ENCODE peak calls at places on chromosome 11, in four cellular contexts. One of them, this sample, is unnamed.

GRCh38 chr11:125036933-125037332 is 26.2 kb upstream of the SLC37A2 start:
- DNase-seq in HCT116: no peak
- DNase-seq in GM12878: no peak
- DNase-seq in H1: no peak
- DNase-seq in this sample: peak

GRCh38 chr11:133388975-133389568 is 143.2 kb downstream of the OPCML start:
- DNase-seq in HCT116: no peak
- DNase-seq in GM12878: peak
- DNase-seq in H1: no peak
- DNase-seq in this sample: no peak

GRCh38 chr11:103682318-103683184 is 353.9 kb upstream of the DDI1 start:
- DNase-seq in HCT116: peak
- DNase-seq in GM12878: peak
- DNase-seq in H1: peak
- DNase-seq in this sample: peak

GRCh38 chr11:73951797-73952196 is 971 bp downstream of the DNAJB13 start:
- DNase-seq in HCT116: no peak
- DNase-seq in GM12878: no peak
- DNase-seq in H1: no peak
- DNase-seq in this sample: no peak

GRCh38 chr11:113134605-113135004 is 173.4 kb downstream of the NCAM1 start:
- DNase-seq in HCT116: no peak
- DNase-seq in GM12878: no peak
- DNase-seq in H1: no peak
- DNase-seq in this sample: no peak

GRCh38 chr11:124384399-124384798 is at the start of gene OR8B2:
- DNase-seq in HCT116: no peak
- DNase-seq in GM12878: no peak
- DNase-seq in H1: no peak
- DNase-seq in this sample: no peak

GRCh38 chr11:38100836-38101235 is 1502.8 kb upstream of the RAG2 start:
- DNase-seq in HCT116: no peak
- DNase-seq in GM12878: no peak
- DNase-seq in H1: no peak
- DNase-seq in this sample: no peak

GRCh38 chr11:13664351-13664750 is 4.1 kb upstream of the FAR1 start:
- DNase-seq in HCT116: no peak
- DNase-seq in GM12878: no peak
- DNase-seq in H1: no peak
- DNase-seq in this sample: no peak

GRCh38 chr11:46663277-46663940 is 37.0 kb downstream of the ARHGAP1 start:
- DNase-seq in HCT116: no peak
- DNase-seq in GM12878: no peak
- DNase-seq in H1: no peak
- DNase-seq in this sample: no peak

GRCh38 chr11:46658259-46658658 is 40.9 kb downstream of the ATG13 start:
- DNase-seq in HCT116: no peak
- DNase-seq in GM12878: no peak
- DNase-seq in H1: no peak
- DNase-seq in this sample: no peak

GRCh38 chr11:46661836-46662235 is 38.6 kb downstream of the ARHGAP1 start:
- DNase-seq in HCT116: no peak
- DNase-seq in GM12878: no peak
- DNase-seq in H1: no peak
- DNase-seq in this sample: no peak

GRCh38 chr11:46657186-46657585 is 39.8 kb downstream of the ATG13 start:
- DNase-seq in HCT116: no peak
- DNase-seq in GM12878: no peak
- DNase-seq in H1: no peak
- DNase-seq in this sample: no peak

GRCh38 chr11:46659908-46660307 is 40.5 kb downstream of the ARHGAP1 start:
- DNase-seq in HCT116: no peak
- DNase-seq in GM12878: no peak
- DNase-seq in H1: no peak
- DNase-seq in this sample: no peak
- TF ChIP-seq JUND in HCT116: no peak
- TF ChIP-seq JUND in GM12878: no peak
- TF ChIP-seq JUND in H1: no peak
- TF ChIP-seq JUND in this sample: no peak

DNA sequence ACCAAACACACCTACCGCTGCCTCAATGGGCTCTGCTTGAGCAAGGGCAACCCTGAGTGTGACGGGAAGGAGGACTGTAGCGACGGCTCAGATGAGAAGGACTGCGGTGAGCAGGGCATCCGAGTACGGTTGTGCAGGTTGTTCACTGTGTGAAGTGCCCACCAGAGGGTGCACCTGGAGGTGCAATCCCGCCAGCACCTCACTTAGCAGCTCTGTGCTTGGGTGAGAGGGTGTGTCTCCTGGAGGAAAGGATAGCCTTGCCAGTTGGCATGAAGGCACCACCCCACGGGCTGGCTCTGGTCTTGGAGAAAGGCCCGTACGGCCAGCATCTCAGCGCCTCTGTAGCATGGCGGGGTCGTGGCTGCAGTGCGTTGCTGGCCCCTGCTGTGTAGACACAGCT is 39.4 kb downstream of the ST14 start:
- DNase-seq in HCT116: no peak
- DNase-seq in GM12878: no peak
- DNase-seq in H1: no peak
- DNase-seq in this sample: no peak
- TF ChIP-seq JUND in HCT116: no peak
- TF ChIP-seq JUND in GM12878: no peak
- TF ChIP-seq JUND in H1: no peak
- TF ChIP-seq JUND in this sample: no peak

DNA sequence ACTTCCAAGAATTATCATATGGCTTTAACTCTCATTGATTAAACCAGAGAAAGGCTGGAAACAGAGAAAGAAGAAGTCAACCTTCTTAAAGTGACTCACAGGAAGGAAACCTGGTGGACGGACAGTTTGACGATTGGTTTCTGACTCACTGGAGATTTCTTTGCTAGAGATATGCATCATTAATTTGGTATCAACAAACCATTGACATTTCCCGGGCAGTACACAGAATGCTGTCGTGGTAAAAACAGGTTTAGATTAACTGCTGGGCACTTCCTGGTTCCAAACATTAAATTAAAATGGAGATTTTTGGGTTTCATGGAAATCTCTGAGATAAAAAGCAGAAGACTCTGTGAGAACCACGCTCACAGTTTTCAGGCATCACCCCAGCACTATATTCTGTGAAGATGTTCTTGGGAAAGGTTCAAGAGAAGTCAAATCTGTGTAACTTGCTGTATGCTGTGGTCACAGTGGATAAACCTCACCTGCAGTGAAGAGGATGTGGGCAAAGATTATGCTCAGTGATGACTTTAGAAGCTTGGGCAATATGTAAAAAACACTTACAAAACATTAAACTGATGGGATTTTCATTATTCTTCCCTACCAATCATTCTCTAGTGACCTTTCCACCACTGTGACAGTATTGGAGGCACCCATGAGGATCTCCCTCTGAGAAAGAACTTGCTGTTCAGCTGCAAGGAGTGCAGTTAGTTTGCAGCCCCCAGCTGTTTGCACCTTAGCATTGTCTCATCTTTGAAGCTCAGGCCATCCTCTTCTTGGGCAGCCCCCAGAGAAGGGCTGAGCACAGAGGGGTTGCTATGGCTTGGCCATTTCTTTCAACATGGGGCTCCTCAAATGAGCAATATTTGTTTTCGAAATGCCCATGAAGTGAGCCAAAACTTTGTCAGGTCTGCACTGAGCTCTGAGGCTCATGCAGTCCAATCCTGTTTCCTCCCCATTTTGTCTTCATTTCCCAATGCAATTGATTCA is 61.0 kb upstream of the CD44 start:
- DNase-seq in HCT116: peak
- DNase-seq in GM12878: peak
- DNase-seq in H1: no peak
- DNase-seq in this sample: no peak
- TF ChIP-seq JUND in HCT116: peak
- TF ChIP-seq JUND in GM12878: no peak
- TF ChIP-seq JUND in H1: no peak
- TF ChIP-seq JUND in this sample: no peak

DNA sequence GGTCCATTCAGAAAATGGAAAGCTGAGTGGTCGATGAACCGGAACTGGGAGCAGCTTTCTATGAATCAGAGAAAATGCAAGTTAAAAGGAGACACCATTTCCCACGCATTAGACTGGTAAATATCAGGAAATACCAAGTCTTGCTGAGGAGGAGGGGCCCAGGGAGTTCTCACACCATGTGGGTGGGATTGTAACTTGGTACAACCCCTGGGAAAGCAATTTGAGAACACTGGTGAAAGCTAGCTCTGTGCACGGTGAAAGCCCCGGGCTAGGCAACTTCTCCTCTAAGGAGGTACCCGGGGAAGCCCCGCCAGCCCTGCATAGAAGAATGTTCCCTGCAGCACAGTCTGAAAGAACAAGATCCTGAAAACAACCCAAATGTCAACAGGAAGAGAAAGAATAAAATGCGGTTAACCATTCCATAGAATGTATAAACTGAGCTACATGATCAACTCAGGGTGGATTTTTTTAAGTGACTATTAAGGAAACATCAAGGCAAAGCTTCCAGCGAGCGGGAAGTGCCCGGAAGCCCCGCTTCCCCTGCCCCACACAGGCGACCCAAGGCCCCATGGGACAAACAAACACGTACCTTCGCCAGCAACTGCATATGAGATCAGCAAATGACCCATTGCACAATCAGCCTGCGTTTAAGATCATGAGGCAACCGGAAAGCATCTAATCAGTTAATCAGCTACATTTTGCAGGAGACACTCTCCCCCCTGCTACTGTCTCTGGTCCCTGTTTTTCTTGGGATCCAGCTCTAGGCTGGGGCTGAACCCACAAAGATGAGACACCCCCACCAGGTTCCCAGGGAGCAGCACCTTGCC is 11.3 kb downstream of the SHANK2 start:
- DNase-seq in HCT116: no peak
- DNase-seq in GM12878: peak
- DNase-seq in H1: no peak
- DNase-seq in this sample: peak
- TF ChIP-seq JUND in HCT116: no peak
- TF ChIP-seq JUND in GM12878: no peak
- TF ChIP-seq JUND in H1: peak
- TF ChIP-seq JUND in this sample: no peak

DNA sequence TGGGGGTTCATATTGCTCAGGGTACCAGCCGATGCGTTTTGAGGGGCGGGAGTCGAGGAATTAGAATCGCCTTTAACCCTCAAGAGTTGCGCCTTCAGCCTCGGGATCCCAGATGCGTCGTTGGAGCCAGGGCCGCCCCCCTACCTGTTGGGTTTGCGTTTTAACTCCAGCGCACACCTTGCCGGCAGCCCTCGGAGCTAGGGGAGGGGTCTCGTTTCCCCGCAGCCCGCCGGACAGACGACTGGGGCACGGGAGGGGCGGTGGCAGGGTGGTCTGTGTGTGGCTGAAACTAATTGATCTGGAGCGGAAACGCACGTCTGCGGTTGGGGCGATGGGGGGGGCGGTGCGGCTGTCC is 3.4 kb upstream of the CCND1 start:
- DNase-seq in HCT116: no peak
- DNase-seq in GM12878: no peak
- DNase-seq in H1: no peak
- DNase-seq in this sample: no peak
- TF ChIP-seq JUND in HCT116: no peak
- TF ChIP-seq JUND in GM12878: no peak
- TF ChIP-seq JUND in H1: no peak
- TF ChIP-seq JUND in this sample: no peak

GRCh38 chr11:71565263-71565662 is at the start of gene KRTAP5-10:
- DNase-seq in HCT116: no peak
- DNase-seq in GM12878: no peak
- DNase-seq in H1: no peak
- DNase-seq in this sample: no peak

GRCh38 chr11:71564430-71564829 is 933 bp upstream of the KRTAP5-10 start:
- DNase-seq in HCT116: no peak
- DNase-seq in GM12878: no peak
- DNase-seq in H1: no peak
- DNase-seq in this sample: no peak

GRCh38 chr11:71562120-71562519 is 3.2 kb upstream of the KRTAP5-10 start:
- DNase-seq in HCT116: peak
- DNase-seq in GM12878: no peak
- DNase-seq in H1: no peak
- DNase-seq in this sample: no peak

GRCh38 chr11:71566081-71566620 is 788 bp downstream of the KRTAP5-10 start:
- DNase-seq in HCT116: no peak
- DNase-seq in GM12878: no peak
- DNase-seq in H1: no peak
- DNase-seq in this sample: peak

GRCh38 chr11:71563401-71563800 is 2.0 kb upstream of the KRTAP5-10 start:
- DNase-seq in HCT116: peak
- DNase-seq in GM12878: no peak
- DNase-seq in H1: peak
- DNase-seq in this sample: peak
- TF ChIP-seq JUND in HCT116: no peak
- TF ChIP-seq JUND in GM12878: no peak
- TF ChIP-seq JUND in H1: no peak
- TF ChIP-seq JUND in this sample: no peak

GRCh38 chr11:7672276-7672959 is 882 bp downstream of the CYB5R2 start:
- DNase-seq in HCT116: no peak
- DNase-seq in GM12878: no peak
- DNase-seq in H1: no peak
- DNase-seq in this sample: no peak
- TF ChIP-seq JUND in HCT116: no peak
- TF ChIP-seq JUND in GM12878: no peak
- TF ChIP-seq JUND in H1: no peak
- TF ChIP-seq JUND in this sample: no peak

GRCh38 chr11:129618046-129618569 is 197.5 kb upstream of the TMEM45B start:
- DNase-seq in HCT116: no peak
- DNase-seq in GM12878: no peak
- DNase-seq in H1: no peak
- DNase-seq in this sample: no peak

GRCh38 chr11:129625930-129626329 is 189.7 kb upstream of the TMEM45B start:
- DNase-seq in HCT116: no peak
- DNase-seq in GM12878: no peak
- DNase-seq in H1: no peak
- DNase-seq in this sample: peak

GRCh38 chr11:129620705-129621104 is 194.9 kb upstream of the TMEM45B start:
- DNase-seq in HCT116: no peak
- DNase-seq in GM12878: no peak
- DNase-seq in H1: no peak
- DNase-seq in this sample: no peak
- TF ChIP-seq JUND in HCT116: no peak
- TF ChIP-seq JUND in GM12878: no peak
- TF ChIP-seq JUND in H1: no peak
- TF ChIP-seq JUND in this sample: no peak